ENCODE peak calls at places on chromosomes 2 and 18, in ten cellular contexts. S, J, W, R, K, D, A, Y, T and I are unnamed samples.

GRCh38 chr2:42101641-42102605 is 54.1 kb downstream of the PKDCC start:
- DNase-seq in S (no peak), J (no peak), W (peak), R (no peak), K (peak), D (peak), A (peak), Y (peak), T (peak), I (peak)

GRCh38 chr2:88342749-88343148 is 109.7 kb downstream of the FOXI3 start:
- DNase-seq in S (no peak), J (no peak), W (no peak), R (no peak), K (no peak), D (no peak), A (no peak), Y (no peak), T (no peak), I (no peak)

GRCh38 chr2:180133736-180134135 is 126.6 kb upstream of the CWC22 start:
- DNase-seq in S (no peak), J (no peak), W (no peak), R (no peak), K (no peak), D (no peak), A (no peak), Y (no peak), T (no peak), I (no peak)

GRCh38 chr18:74146756-74147155 is 878 bp downstream of the FBXO15 start:
- DNase-seq in S (no peak), J (no peak), W (no peak), R (no peak), K (no peak), D (no peak), A (no peak), Y (peak), T (no peak), I (no peak)

GRCh38 chr2:113217455-113218282 is 43.9 kb downstream of the PSD4 start:
- DNase-seq in S (no peak), J (no peak), W (peak), R (no peak), K (no peak), D (no peak), A (no peak), Y (no peak), T (no peak), I (peak)

GRCh38 chr2:10490806-10491291 is 42.7 kb upstream of the ODC1 start:
- DNase-seq in S (no peak), J (no peak), W (peak), R (no peak), K (no peak), D (no peak), A (no peak), Y (no peak), T (no peak), I (no peak)

GRCh38 chr18:10190564-10190963 is 263.9 kb upstream of the APCDD1 start:
- DNase-seq in S (no peak), J (no peak), W (no peak), R (no peak), K (no peak), D (no peak), A (no peak), Y (no peak), T (no peak), I (no peak)

GRCh38 chr2:227822416-227823003 is 8.9 kb downstream of the CCL20 start:
- DNase-seq in S (no peak), J (no peak), W (no peak), R (no peak), K (no peak), D (no peak), A (no peak), Y (no peak), T (no peak), I (no peak)

GRCh38 chr2:158539176-158539895 is 82.6 kb downstream of the PKP4 start:
- DNase-seq in S (peak), J (no peak), W (peak), R (peak), K (no peak), D (no peak), A (no peak), Y (peak), T (no peak), I (no peak)

GRCh38 chr18:43587538-43588153 is 310.4 kb upstream of the SYT4 start:
- DNase-seq in S (no peak), J (no peak), W (peak), R (peak), K (no peak), D (no peak), A (no peak), Y (peak), T (no peak), I (no peak)

GRCh38 chr2:70132244-70133126 is 45.2 kb downstream of the PCBP1 start:
- DNase-seq in S (peak), J (no peak), W (peak), R (peak), K (peak), D (no peak), A (no peak), Y (no peak), T (no peak), I (no peak)

GRCh38 chr2:37324786-37325624 is at the start of gene PRKD3:
- DNase-seq in S (peak), J (peak), W (peak), R (peak), K (peak), D (no peak), A (peak), Y (no peak), T (peak), I (no peak)

GRCh38 chr18:51074605-51075004 is 44.6 kb downstream of the SMAD4 start:
- DNase-seq in S (no peak), J (no peak), W (no peak), R (no peak), K (no peak), D (no peak), A (no peak), Y (no peak), T (no peak), I (no peak)

GRCh38 chr2:170235860-170236638 is 58.1 kb downstream of the MYO3B start:
- DNase-seq in S (no peak), J (peak), W (no peak), R (peak), K (peak), D (no peak), A (no peak), Y (no peak), T (peak), I (peak)